ENCODE peak calls at places on chromosomes 6 and 20, in seven cellular contexts. One of them, this sample, is unnamed.

GRCh38 chr6:4577406-4577805 is 198.8 kb upstream of the CDYL start:
- DNase-seq in H9: no peak
- DNase-seq in neuronal stem cell: no peak
- DNase-seq in mesenchymal stem cell: peak; percentile 96
- DNase-seq in H1: no peak
- DNase-seq in IMR-90: peak; percentile 99
- DNase-seq in trophoblast cell: no peak
- DNase-seq in this sample: no peak

GRCh38 chr6:21556968-21557721 is 36.4 kb upstream of the SOX4 start:
- DNase-seq in H9: no peak
- DNase-seq in neuronal stem cell: no peak
- DNase-seq in mesenchymal stem cell: no peak
- DNase-seq in H1: no peak
- DNase-seq in IMR-90: no peak
- DNase-seq in trophoblast cell: no peak
- DNase-seq in this sample: no peak

GRCh38 chr6:168156742-168157265 is 77.8 kb upstream of the FRMD1 start:
- DNase-seq in H9: peak; percentile 15
- DNase-seq in neuronal stem cell: no peak
- DNase-seq in mesenchymal stem cell: peak; percentile 65
- DNase-seq in H1: no peak
- DNase-seq in IMR-90: no peak
- DNase-seq in trophoblast cell: peak; percentile 77
- DNase-seq in this sample: no peak

GRCh38 chr6:149484733-149485700 is at the start of gene ZC3H12D:
- DNase-seq in H9: peak; percentile 59
- DNase-seq in neuronal stem cell: no peak
- DNase-seq in mesenchymal stem cell: peak; percentile 53
- DNase-seq in H1: no peak
- DNase-seq in IMR-90: peak; percentile 33
- DNase-seq in trophoblast cell: peak; percentile 32
- DNase-seq in this sample: peak; percentile 51

GRCh38 chr20:16732506-16733152 is 2.8 kb downstream of the SNRPB2 start:
- DNase-seq in H9: no peak
- DNase-seq in neuronal stem cell: no peak
- DNase-seq in mesenchymal stem cell: peak; percentile 5
- DNase-seq in H1: no peak
- DNase-seq in IMR-90: no peak
- DNase-seq in trophoblast cell: no peak
- DNase-seq in this sample: peak; percentile 61

GRCh38 chr6:4078830-4079471 is at the start of gene FAM217A:
- DNase-seq in H9: peak; percentile 53
- DNase-seq in neuronal stem cell: no peak
- DNase-seq in mesenchymal stem cell: no peak
- DNase-seq in H1: peak; percentile 7
- DNase-seq in IMR-90: no peak
- DNase-seq in trophoblast cell: no peak
- DNase-seq in this sample: peak; percentile 18

GRCh38 chr20:14312001-14312400 is 25.4 kb downstream of the FLRT3 start:
- DNase-seq in H9: no peak
- DNase-seq in neuronal stem cell: no peak
- DNase-seq in mesenchymal stem cell: no peak
- DNase-seq in H1: no peak
- DNase-seq in IMR-90: no peak
- DNase-seq in trophoblast cell: no peak
- DNase-seq in this sample: peak; percentile 56

GRCh38 chr20:5024982-5025381 is 23.7 kb upstream of the SLC23A2 start:
- DNase-seq in H9: no peak
- DNase-seq in neuronal stem cell: no peak
- DNase-seq in mesenchymal stem cell: peak; percentile 35
- DNase-seq in H1: no peak
- DNase-seq in IMR-90: no peak
- DNase-seq in trophoblast cell: no peak
- DNase-seq in this sample: no peak

GRCh38 chr6:33950891-33951889 is 147.4 kb upstream of the MLN start:
- DNase-seq in H9: no peak
- DNase-seq in neuronal stem cell: no peak
- DNase-seq in mesenchymal stem cell: no peak
- DNase-seq in H1: no peak
- DNase-seq in IMR-90: no peak
- DNase-seq in trophoblast cell: peak; percentile 44
- DNase-seq in this sample: no peak

GRCh38 chr6:28353356-28353755 is 3.6 kb downstream of the ZKSCAN3 start:
- DNase-seq in H9: no peak
- DNase-seq in neuronal stem cell: no peak
- DNase-seq in mesenchymal stem cell: no peak
- DNase-seq in H1: no peak
- DNase-seq in IMR-90: no peak
- DNase-seq in trophoblast cell: no peak
- DNase-seq in this sample: no peak

GRCh38 chr6:113447088-113447831 is 409.9 kb upstream of the MARCKS start:
- DNase-seq in H9: no peak
- DNase-seq in neuronal stem cell: no peak
- DNase-seq in mesenchymal stem cell: peak; percentile 95
- DNase-seq in H1: no peak
- DNase-seq in IMR-90: peak; percentile 97
- DNase-seq in trophoblast cell: peak; percentile 12
- DNase-seq in this sample: no peak

GRCh38 chr6:169664227-169664626 is 37.6 kb downstream of the WDR27 start:
- DNase-seq in H9: no peak
- DNase-seq in neuronal stem cell: no peak
- DNase-seq in mesenchymal stem cell: no peak
- DNase-seq in H1: no peak
- DNase-seq in IMR-90: no peak
- DNase-seq in trophoblast cell: no peak
- DNase-seq in this sample: no peak

GRCh38 chr20:31845300-31845863 is at the start of gene FOXS1:
- DNase-seq in H9: peak; percentile 82
- DNase-seq in neuronal stem cell: no peak
- DNase-seq in mesenchymal stem cell: no peak
- DNase-seq in H1: no peak
- DNase-seq in IMR-90: no peak
- DNase-seq in trophoblast cell: no peak
- DNase-seq in this sample: peak; percentile 55

GRCh38 chr6:21164768-21165326 is 428.7 kb upstream of the SOX4 start:
- DNase-seq in H9: no peak
- DNase-seq in neuronal stem cell: no peak
- DNase-seq in mesenchymal stem cell: peak; percentile 76
- DNase-seq in H1: no peak
- DNase-seq in IMR-90: peak; percentile 52
- DNase-seq in trophoblast cell: no peak
- DNase-seq in this sample: no peak

GRCh38 chr20:48403362-48403761 is 424.4 kb downstream of the PREX1 start:
- DNase-seq in H9: no peak
- DNase-seq in neuronal stem cell: no peak
- DNase-seq in mesenchymal stem cell: no peak
- DNase-seq in H1: no peak
- DNase-seq in IMR-90: no peak
- DNase-seq in trophoblast cell: no peak
- DNase-seq in this sample: no peak

GRCh38 chr6:151098166-151098565 is 141.6 kb upstream of the AKAP12 start:
- DNase-seq in H9: no peak
- DNase-seq in neuronal stem cell: no peak
- DNase-seq in mesenchymal stem cell: no peak
- DNase-seq in H1: no peak
- DNase-seq in IMR-90: no peak
- DNase-seq in trophoblast cell: no peak
- DNase-seq in this sample: no peak

GRCh38 chr6:1771324-1771723 is 161.6 kb downstream of the FOXC1 start:
- DNase-seq in H9: no peak
- DNase-seq in neuronal stem cell: no peak
- DNase-seq in mesenchymal stem cell: no peak
- DNase-seq in H1: no peak
- DNase-seq in IMR-90: peak; percentile 44
- DNase-seq in trophoblast cell: no peak
- DNase-seq in this sample: no peak

GRCh38 chr20:431012-431904 is 23.2 kb downstream of the RBCK1 start:
- DNase-seq in H9: peak; percentile 81
- DNase-seq in neuronal stem cell: peak; percentile 43
- DNase-seq in mesenchymal stem cell: peak; percentile 79
- DNase-seq in H1: no peak
- DNase-seq in IMR-90: peak; percentile 68
- DNase-seq in trophoblast cell: peak; percentile 15
- DNase-seq in this sample: peak; percentile 87

GRCh38 chr6:33933101-33933500 is 129.3 kb upstream of the MLN start:
- DNase-seq in H9: no peak
- DNase-seq in neuronal stem cell: no peak
- DNase-seq in mesenchymal stem cell: no peak
- DNase-seq in H1: no peak
- DNase-seq in IMR-90: no peak
- DNase-seq in trophoblast cell: no peak
- DNase-seq in this sample: no peak

DNA sequence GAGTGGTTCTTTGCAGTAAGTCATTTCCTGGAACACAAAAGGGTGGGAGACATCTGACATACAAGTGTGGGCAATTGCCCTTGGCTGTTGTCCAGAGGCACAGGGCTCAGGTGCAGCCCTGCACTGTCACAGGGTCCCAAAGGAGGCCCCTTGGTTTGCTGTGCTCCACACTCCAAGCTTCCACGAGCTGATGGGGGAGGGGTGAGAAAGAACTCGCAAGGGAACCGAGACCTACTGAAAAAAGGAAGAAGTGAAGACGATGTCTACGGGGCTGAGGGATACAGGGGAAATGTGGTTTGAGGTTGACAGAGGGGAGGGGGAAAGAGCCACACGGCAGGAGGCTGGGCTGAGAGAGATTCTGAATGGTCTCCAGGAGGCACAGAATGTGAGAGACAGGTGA is 123.3 kb downstream of the LY86 start:
- DNase-seq in H9: no peak
- DNase-seq in neuronal stem cell: no peak
- DNase-seq in mesenchymal stem cell: no peak
- DNase-seq in H1: no peak
- DNase-seq in IMR-90: no peak
- DNase-seq in trophoblast cell: no peak
- DNase-seq in this sample: no peak
- H3K9ac ChIP-seq in H9: no peak overlapping the region
- H3K9ac ChIP-seq in neuronal stem cell: no peak overlapping the region
- H3K9ac ChIP-seq in mesenchymal stem cell: peak overlapping the region; percentile 81
- H3K9ac ChIP-seq in H1: no peak overlapping the region
- H3K9ac ChIP-seq in IMR-90: no peak overlapping the region
- H3K9ac ChIP-seq in trophoblast cell: no peak overlapping the region
- H3K9ac ChIP-seq in this sample: no peak overlapping the region

DNA sequence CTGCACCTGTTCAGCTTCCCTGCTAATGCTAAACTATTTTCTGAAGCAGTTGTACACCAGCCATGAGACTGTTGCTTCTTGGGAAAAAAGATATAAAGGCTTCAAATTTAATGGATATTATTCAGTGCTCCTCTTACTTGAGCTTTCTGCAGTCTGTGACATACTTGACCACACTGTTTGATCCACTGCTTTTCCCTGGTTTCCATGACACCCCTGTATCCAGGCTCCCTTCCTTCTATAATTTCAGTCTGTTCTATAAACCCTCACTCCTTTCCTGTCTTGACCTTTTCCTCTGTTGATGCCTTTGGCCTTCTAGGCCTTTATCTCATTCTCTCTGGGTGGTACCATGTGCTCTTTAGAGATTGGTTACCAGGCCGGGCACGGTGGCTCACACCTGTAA is 10.3 kb upstream of the ZBTB12 start:
- DNase-seq in H9: no peak
- DNase-seq in neuronal stem cell: no peak
- DNase-seq in mesenchymal stem cell: peak; percentile 33
- DNase-seq in H1: no peak
- DNase-seq in IMR-90: no peak
- DNase-seq in trophoblast cell: no peak
- DNase-seq in this sample: no peak
- H3K4ac ChIP-seq in H9: no peak overlapping the region
- H3K4ac ChIP-seq in neuronal stem cell: no peak overlapping the region
- H3K4ac ChIP-seq in mesenchymal stem cell: no peak overlapping the region
- H3K4ac ChIP-seq in H1: no peak overlapping the region
- H3K4ac ChIP-seq in IMR-90: peak overlapping the region; percentile 78
- H3K4ac ChIP-seq in trophoblast cell: no peak overlapping the region
- H3K4ac ChIP-seq in this sample: no peak overlapping the region

GRCh38 chr20:39050555-39050902 is 88.4 kb downstream of the DHX35 start:
- DNase-seq in H9: no peak
- DNase-seq in neuronal stem cell: no peak
- DNase-seq in mesenchymal stem cell: no peak
- DNase-seq in H1: no peak
- DNase-seq in IMR-90: no peak
- DNase-seq in trophoblast cell: no peak
- DNase-seq in this sample: no peak
- H3K9ac ChIP-seq in H9: peak overlapping the region; percentile 17
- H3K9ac ChIP-seq in neuronal stem cell: no peak overlapping the region
- H3K9ac ChIP-seq in mesenchymal stem cell: peak overlapping the region; percentile 90
- H3K9ac ChIP-seq in H1: no peak overlapping the region
- H3K9ac ChIP-seq in IMR-90: peak overlapping the region; percentile 64
- H3K9ac ChIP-seq in trophoblast cell: no peak overlapping the region
- H3K9ac ChIP-seq in this sample: peak overlapping the region; percentile 73

DNA sequence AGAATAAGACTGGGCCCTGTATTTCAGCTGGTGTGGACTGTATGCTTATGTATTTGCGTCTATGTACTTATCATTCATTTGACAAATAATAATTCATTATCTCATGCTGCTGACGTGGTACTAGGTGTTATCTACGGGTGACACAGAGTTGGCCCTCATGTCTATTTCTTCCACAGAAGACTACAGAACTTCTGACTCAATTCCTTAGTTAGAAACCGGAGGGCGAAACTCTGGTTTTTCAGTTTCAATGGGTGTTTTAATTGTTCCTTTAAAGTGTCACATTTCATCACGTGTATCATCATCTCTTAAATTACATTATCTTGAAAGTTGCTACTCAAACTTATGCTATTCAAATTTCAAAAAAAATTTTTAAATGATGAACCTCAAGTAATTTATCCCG is 305.8 kb downstream of the CLIC5 start:
- DNase-seq in H9: no peak
- DNase-seq in neuronal stem cell: no peak
- DNase-seq in mesenchymal stem cell: no peak
- DNase-seq in H1: no peak
- DNase-seq in IMR-90: no peak
- DNase-seq in trophoblast cell: peak; percentile 12
- DNase-seq in this sample: no peak
- H3K4ac ChIP-seq in H9: no peak overlapping the region
- H3K4ac ChIP-seq in neuronal stem cell: no peak overlapping the region
- H3K4ac ChIP-seq in mesenchymal stem cell: no peak overlapping the region
- H3K4ac ChIP-seq in H1: no peak overlapping the region
- H3K4ac ChIP-seq in IMR-90: no peak overlapping the region
- H3K4ac ChIP-seq in trophoblast cell: no peak overlapping the region
- H3K4ac ChIP-seq in this sample: no peak overlapping the region